ENCODE peak calls at places on chromosomes 13 and 19, in seven cellular contexts. J is HFFc6; I is stimulated activated CD8-positive, alpha-beta memory T cell treated with anti-CD3 and anti-CD28 coated beads, Interleukin-4, amount 100 ng/mL, for 24 hours; H is COR-L47; W is HT1080; N is AG08395; C is activated CD8-positive, alpha-beta memory T cell treated with anti-CD3 and anti-CD28 coated beads, Interleukin-2, amount 10 ng/mL, durations not matched to agents 7 days and 5 days. X is an unnamed sample.
A peak's percentile ranks its signal among the peaks of the same experiment; 100 is the strongest.

GRCh38 chr19:52094526-52094925 is 1.0 kb downstream of the ZNF841 start:
- DNase-seq in C (no peak), N (no peak), W (peak; percentile 4), H (no peak), J (no peak), I (no peak), X (no peak)

GRCh38 chr19:17070912-17071311 is 4.3 kb downstream of the HAUS8 start:
- DNase-seq in I (no peak), W (no peak), C (no peak), H (no peak), N (no peak), J (no peak), X (no peak)

GRCh38 chr19:18633321-18633720 is 3.5 kb upstream of the KLHL26 start:
- DNase-seq in C (no peak), N (no peak), I (no peak), H (no peak), W (no peak), J (no peak), X (no peak)

GRCh38 chr19:11507370-11508078 is 1.9 kb upstream of the ZNF653 start:
- DNase-seq in H (no peak), C (no peak), I (no peak), J (no peak), W (no peak), N (no peak), X (no peak)

GRCh38 chr19:46639356-46640061 is 3.5 kb upstream of the GNG8 start:
- DNase-seq in H (no peak), N (peak; percentile 83), C (peak; percentile 76), J (peak; percentile 64), W (peak; percentile 58), I (no peak), X (no peak)

GRCh38 chr19:42059196-42059595 is 10.8 kb downstream of the GRIK5 start:
- DNase-seq in I (no peak), W (no peak), H (no peak), J (no peak), N (no peak), C (no peak), X (no peak)

GRCh38 chr19:6239401-6239844 is 40.4 kb downstream of the MLLT1 start:
- DNase-seq in C (no peak), I (no peak), H (no peak), W (no peak), J (no peak), N (peak; percentile 66), X (no peak)

GRCh38 chr13:31046711-31047279 is 114.3 kb downstream of the TEX26 start:
- DNase-seq in H (peak; percentile 97), I (no peak), N (no peak), J (no peak), W (no peak), C (no peak), X (peak; percentile 80)

GRCh38 chr19:16380943-16381755 is 56.5 kb downstream of the KLF2 start:
- DNase-seq in C (no peak), N (no peak), J (no peak), I (no peak), H (no peak), W (no peak), X (no peak)

GRCh38 chr13:48505597-48506091 is 27.2 kb downstream of the RCBTB2 start:
- DNase-seq in C (peak; percentile 83), N (peak; percentile 62), W (no peak), J (peak; percentile 21), I (no peak), H (no peak), X (no peak)

GRCh38 chr19:4987692-4988370 is 18.9 kb downstream of the KDM4B start:
- DNase-seq in C (no peak), I (no peak), H (no peak), J (no peak), W (no peak), N (no peak), X (no peak)

GRCh38 chr13:44870456-44870929 is 118.8 kb downstream of the NUFIP1 start:
- DNase-seq in J (no peak), N (no peak), H (peak; percentile 12), I (no peak), W (no peak), C (no peak), X (no peak)

GRCh38 chr19:17706750-17707181 is 12.5 kb upstream of the MAP1S start:
- DNase-seq in N (peak; percentile 64), H (no peak), C (no peak), W (peak; percentile 26), J (peak; percentile 13), I (no peak), X (no peak)

GRCh38 chr13:96946709-96947311 is 47.5 kb downstream of the OXGR1 start:
- DNase-seq in W (no peak), J (no peak), C (no peak), I (no peak), N (no peak), H (no peak), X (peak; percentile 16)

GRCh38 chr13:104014803-104015645 is 948.8 kb upstream of the SLC10A2 start:
- DNase-seq in C (no peak), W (peak; percentile 38), N (no peak), J (no peak), I (no peak), H (no peak), X (no peak)

GRCh38 chr13:25973085-25973484 is 78.7 kb downstream of the SHISA2 start:
- DNase-seq in W (no peak), N (no peak), H (no peak), I (no peak), J (no peak), C (no peak), X (no peak)

GRCh38 chr19:38801359-38802095 is 11.2 kb downstream of the LGALS4 start:
- DNase-seq in H (no peak), W (no peak), I (no peak), N (no peak), J (no peak), C (no peak), X (no peak)

GRCh38 chr13:74910399-74910798 is 571.6 kb downstream of the TBC1D4 start:
- DNase-seq in C (no peak), N (no peak), J (no peak), H (no peak), W (no peak), I (no peak), X (no peak)

GRCh38 chr19:35156673-35157014 is 2.1 kb downstream of the FXYD5 start:
- DNase-seq in C (no peak), W (no peak), H (no peak), I (no peak), N (no peak), J (no peak), X (no peak)

GRCh38 chr19:54905411-54905810 is 537 bp upstream of the NCR1 start:
- DNase-seq in N (no peak), C (no peak), J (no peak), I (no peak), H (no peak), W (no peak), X (no peak)

GRCh38 chr19:16888629-16889371 is at the start of gene F2RL3:
- DNase-seq in C (peak; percentile 70), N (peak; percentile 39), J (no peak), I (no peak), H (no peak), W (peak; percentile 46), X (no peak)

GRCh38 chr13:52703482-52703881 is 36.1 kb downstream of the CNMD start:
- DNase-seq in N (no peak), H (peak; percentile 25), J (no peak), W (no peak), I (no peak), C (no peak), X (no peak)

GRCh38 chr13:58953638-58954037 is 1210.1 kb downstream of the DIAPH3 start:
- DNase-seq in W (peak; percentile 84), J (no peak), I (no peak), C (no peak), N (no peak), H (no peak), X (no peak)

GRCh38 chr19:48490980-48491792 is 20.4 kb downstream of the LMTK3 start:
- DNase-seq in J (no peak), I (peak; percentile 31), C (peak; percentile 65), N (no peak), W (no peak), H (peak; percentile 39), X (peak; percentile 72)

GRCh38 chr13:96544965-96545364 is 449.3 kb downstream of the OXGR1 start:
- DNase-seq in W (no peak), I (no peak), H (no peak), J (no peak), C (no peak), N (no peak), X (no peak)

GRCh38 chr13:40776232-40776631 is 5.2 kb upstream of the MRPS31 start:
- DNase-seq in C (peak; percentile 57), N (no peak), I (no peak), J (no peak), H (no peak), W (no peak), X (no peak)

GRCh38 chr13:63206431-63206830 is 1790.8 kb upstream of the PCDH20 start:
- DNase-seq in H (no peak), W (no peak), C (no peak), J (no peak), N (no peak), I (no peak), X (no peak)

GRCh38 chr13:94419304-94419943 is 60.1 kb downstream of the DCT start:
- DNase-seq in I (peak; percentile 6), C (no peak), J (peak; percentile 11), H (no peak), N (peak; percentile 21), W (peak; percentile 82), X (no peak)

GRCh38 chr13:104477256-104477655 is 1411.0 kb upstream of the SLC10A2 start:
- DNase-seq in C (no peak), N (no peak), I (no peak), H (no peak), J (no peak), W (no peak), X (no peak)

GRCh38 chr13:113649212-113649611 is 8.8 kb downstream of the ATP4B start:
- DNase-seq in H (no peak), J (no peak), N (no peak), W (no peak), C (no peak), I (no peak), X (no peak)

GRCh38 chr19:12692960-12693359 is 3.5 kb downstream of the FBXW9 start:
- DNase-seq in C (no peak), I (no peak), H (no peak), W (no peak), J (no peak), N (no peak), X (no peak)